ENCODE peak calls at places on chromosomes 13 and 19, in nine cellular contexts. One of them, this sample, is unnamed.

GRCh38 chr19:40465025-40465780 is at the start of gene BLVRB:
- DNase-seq in CD8-positive, alpha-beta T cell: no peak
- DNase-seq in esophagus muscularis mucosa: no peak
- DNase-seq in heart left ventricle: no peak
- DNase-seq in thyroid gland: no peak
- DNase-seq in left ventricle myocardium inferior: no peak
- DNase-seq in MM.1S: peak; percentile 26
- DNase-seq in body of pancreas: peak; percentile 73
- DNase-seq in colonic mucosa: no peak
- DNase-seq in this sample: no peak

GRCh38 chr13:26034018-26034417 is 17.8 kb downstream of the SHISA2 start:
- DNase-seq in colonic mucosa: no peak
- DNase-seq in heart left ventricle: no peak
- DNase-seq in thyroid gland: no peak
- DNase-seq in left ventricle myocardium inferior: no peak
- DNase-seq in CD8-positive, alpha-beta T cell: no peak
- DNase-seq in MM.1S: no peak
- DNase-seq in esophagus muscularis mucosa: no peak
- DNase-seq in body of pancreas: no peak
- DNase-seq in this sample: no peak

GRCh38 chr13:98155475-98156111 is 12.7 kb downstream of the FARP1 start:
- DNase-seq in MM.1S: no peak
- DNase-seq in colonic mucosa: no peak
- DNase-seq in heart left ventricle: no peak
- DNase-seq in CD8-positive, alpha-beta T cell: no peak
- DNase-seq in left ventricle myocardium inferior: no peak
- DNase-seq in thyroid gland: peak; percentile 50
- DNase-seq in body of pancreas: peak; percentile 25
- DNase-seq in esophagus muscularis mucosa: peak; percentile 37
- DNase-seq in this sample: no peak

GRCh38 chr19:719081-719512 is 10.4 kb downstream of the PALM start:
- DNase-seq in colonic mucosa: no peak
- DNase-seq in esophagus muscularis mucosa: no peak
- DNase-seq in CD8-positive, alpha-beta T cell: no peak
- DNase-seq in body of pancreas: peak; percentile 34
- DNase-seq in left ventricle myocardium inferior: peak; percentile 72
- DNase-seq in MM.1S: no peak
- DNase-seq in thyroid gland: peak; percentile 21
- DNase-seq in heart left ventricle: no peak
- DNase-seq in this sample: no peak

GRCh38 chr19:30063184-30064020 is 121.4 kb downstream of the URI1 start:
- DNase-seq in body of pancreas: no peak
- DNase-seq in heart left ventricle: no peak
- DNase-seq in colonic mucosa: no peak
- DNase-seq in MM.1S: no peak
- DNase-seq in thyroid gland: no peak
- DNase-seq in esophagus muscularis mucosa: no peak
- DNase-seq in CD8-positive, alpha-beta T cell: no peak
- DNase-seq in left ventricle myocardium inferior: no peak
- DNase-seq in this sample: no peak

GRCh38 chr13:111253334-111253872 is 67.0 kb upstream of the TEX29 start:
- DNase-seq in esophagus muscularis mucosa: no peak
- DNase-seq in CD8-positive, alpha-beta T cell: no peak
- DNase-seq in left ventricle myocardium inferior: no peak
- DNase-seq in MM.1S: no peak
- DNase-seq in thyroid gland: no peak
- DNase-seq in heart left ventricle: no peak
- DNase-seq in colonic mucosa: no peak
- DNase-seq in body of pancreas: no peak
- DNase-seq in this sample: no peak

GRCh38 chr19:12847159-12848139 is 9.1 kb downstream of the MAST1 start:
- DNase-seq in colonic mucosa: peak; percentile 86
- DNase-seq in body of pancreas: peak; percentile 85
- DNase-seq in esophagus muscularis mucosa: peak; percentile 95
- DNase-seq in thyroid gland: peak; percentile 87
- DNase-seq in MM.1S: peak; percentile 75
- DNase-seq in left ventricle myocardium inferior: peak; percentile 83
- DNase-seq in CD8-positive, alpha-beta T cell: peak; percentile 89
- DNase-seq in heart left ventricle: peak; percentile 79
- DNase-seq in this sample: no peak

GRCh38 chr13:30395192-30396158 is 26.8 kb upstream of the UBE2L5 start:
- DNase-seq in MM.1S: peak; percentile 78
- DNase-seq in left ventricle myocardium inferior: peak; percentile 86
- DNase-seq in thyroid gland: peak; percentile 92
- DNase-seq in colonic mucosa: peak; percentile 96
- DNase-seq in body of pancreas: peak; percentile 98
- DNase-seq in CD8-positive, alpha-beta T cell: peak; percentile 67
- DNase-seq in heart left ventricle: peak; percentile 85
- DNase-seq in esophagus muscularis mucosa: peak; percentile 99
- DNase-seq in this sample: peak; percentile 88

GRCh38 chr19:10271543-10272086 is 695 bp downstream of the ICAM1 start:
- DNase-seq in left ventricle myocardium inferior: no peak
- DNase-seq in body of pancreas: no peak
- DNase-seq in esophagus muscularis mucosa: no peak
- DNase-seq in heart left ventricle: no peak
- DNase-seq in thyroid gland: no peak
- DNase-seq in colonic mucosa: peak; percentile 45
- DNase-seq in CD8-positive, alpha-beta T cell: peak; percentile 35
- DNase-seq in MM.1S: no peak
- DNase-seq in this sample: no peak

GRCh38 chr13:99605417-99606321 is 104.4 kb downstream of the TM9SF2 start:
- DNase-seq in MM.1S: peak; percentile 75
- DNase-seq in heart left ventricle: peak; percentile 35
- DNase-seq in CD8-positive, alpha-beta T cell: peak; percentile 52
- DNase-seq in body of pancreas: peak; percentile 82
- DNase-seq in thyroid gland: peak; percentile 44
- DNase-seq in colonic mucosa: peak; percentile 77
- DNase-seq in left ventricle myocardium inferior: peak; percentile 38
- DNase-seq in esophagus muscularis mucosa: no peak
- DNase-seq in this sample: no peak

GRCh38 chr19:18306903-18307681 is 15.8 kb downstream of the LSM4 start:
- DNase-seq in esophagus muscularis mucosa: no peak
- DNase-seq in colonic mucosa: no peak
- DNase-seq in left ventricle myocardium inferior: no peak
- DNase-seq in MM.1S: no peak
- DNase-seq in body of pancreas: no peak
- DNase-seq in thyroid gland: no peak
- DNase-seq in CD8-positive, alpha-beta T cell: peak; percentile 51
- DNase-seq in heart left ventricle: no peak
- DNase-seq in this sample: no peak

GRCh38 chr19:5235458-5236219 is 105.0 kb downstream of the PTPRS start:
- DNase-seq in left ventricle myocardium inferior: no peak
- DNase-seq in colonic mucosa: no peak
- DNase-seq in MM.1S: no peak
- DNase-seq in CD8-positive, alpha-beta T cell: no peak
- DNase-seq in heart left ventricle: no peak
- DNase-seq in thyroid gland: no peak
- DNase-seq in esophagus muscularis mucosa: no peak
- DNase-seq in body of pancreas: no peak
- DNase-seq in this sample: no peak

GRCh38 chr13:34570954-34571353 is 371.1 kb upstream of the NBEA start:
- DNase-seq in heart left ventricle: no peak
- DNase-seq in left ventricle myocardium inferior: no peak
- DNase-seq in body of pancreas: no peak
- DNase-seq in CD8-positive, alpha-beta T cell: no peak
- DNase-seq in esophagus muscularis mucosa: no peak
- DNase-seq in thyroid gland: no peak
- DNase-seq in MM.1S: no peak
- DNase-seq in colonic mucosa: no peak
- DNase-seq in this sample: no peak

GRCh38 chr13:44111701-44112100 is 232.0 kb downstream of the LACC1 start:
- DNase-seq in colonic mucosa: no peak
- DNase-seq in esophagus muscularis mucosa: peak; percentile 74
- DNase-seq in thyroid gland: no peak
- DNase-seq in left ventricle myocardium inferior: no peak
- DNase-seq in MM.1S: no peak
- DNase-seq in body of pancreas: no peak
- DNase-seq in heart left ventricle: no peak
- DNase-seq in CD8-positive, alpha-beta T cell: no peak
- DNase-seq in this sample: no peak
- H3K27ac ChIP-seq in colonic mucosa: peak overlapping the region; percentile 6
- H3K27ac ChIP-seq in esophagus muscularis mucosa: no peak overlapping the region
- H3K27ac ChIP-seq in thyroid gland: no peak overlapping the region
- H3K27ac ChIP-seq in left ventricle myocardium inferior: peak overlapping the region; percentile 88
- H3K27ac ChIP-seq in MM.1S: no peak overlapping the region
- H3K27ac ChIP-seq in body of pancreas: no peak overlapping the region
- H3K27ac ChIP-seq in heart left ventricle: no peak overlapping the region
- H3K27ac ChIP-seq in CD8-positive, alpha-beta T cell: no peak overlapping the region
- H3K27ac ChIP-seq in this sample: no peak overlapping the region

GRCh38 chr19:46977548-46977947 is 42.1 kb upstream of the NPAS1 start:
- DNase-seq in heart left ventricle: no peak
- DNase-seq in MM.1S: no peak
- DNase-seq in CD8-positive, alpha-beta T cell: no peak
- DNase-seq in left ventricle myocardium inferior: no peak
- DNase-seq in thyroid gland: no peak
- DNase-seq in body of pancreas: no peak
- DNase-seq in esophagus muscularis mucosa: no peak
- DNase-seq in colonic mucosa: no peak
- DNase-seq in this sample: no peak

GRCh38 chr19:46974181-46974580 is 45.5 kb upstream of the NPAS1 start:
- DNase-seq in thyroid gland: no peak
- DNase-seq in MM.1S: no peak
- DNase-seq in esophagus muscularis mucosa: no peak
- DNase-seq in heart left ventricle: no peak
- DNase-seq in body of pancreas: no peak
- DNase-seq in colonic mucosa: no peak
- DNase-seq in left ventricle myocardium inferior: no peak
- DNase-seq in CD8-positive, alpha-beta T cell: no peak
- DNase-seq in this sample: no peak

GRCh38 chr19:46975918-46976782 is 43.5 kb upstream of the NPAS1 start:
- DNase-seq in thyroid gland: peak; percentile 100
- DNase-seq in CD8-positive, alpha-beta T cell: no peak
- DNase-seq in colonic mucosa: peak; percentile 73
- DNase-seq in heart left ventricle: peak; percentile 92
- DNase-seq in left ventricle myocardium inferior: peak; percentile 96
- DNase-seq in MM.1S: no peak
- DNase-seq in body of pancreas: peak; percentile 95
- DNase-seq in esophagus muscularis mucosa: peak; percentile 96
- DNase-seq in this sample: peak; percentile 73

GRCh38 chr19:46976845-46977320 is 42.8 kb upstream of the NPAS1 start:
- DNase-seq in thyroid gland: peak; percentile 55
- DNase-seq in heart left ventricle: no peak
- DNase-seq in colonic mucosa: no peak
- DNase-seq in esophagus muscularis mucosa: no peak
- DNase-seq in body of pancreas: peak; percentile 40
- DNase-seq in left ventricle myocardium inferior: peak; percentile 43
- DNase-seq in MM.1S: no peak
- DNase-seq in CD8-positive, alpha-beta T cell: no peak
- DNase-seq in this sample: no peak

DNA sequence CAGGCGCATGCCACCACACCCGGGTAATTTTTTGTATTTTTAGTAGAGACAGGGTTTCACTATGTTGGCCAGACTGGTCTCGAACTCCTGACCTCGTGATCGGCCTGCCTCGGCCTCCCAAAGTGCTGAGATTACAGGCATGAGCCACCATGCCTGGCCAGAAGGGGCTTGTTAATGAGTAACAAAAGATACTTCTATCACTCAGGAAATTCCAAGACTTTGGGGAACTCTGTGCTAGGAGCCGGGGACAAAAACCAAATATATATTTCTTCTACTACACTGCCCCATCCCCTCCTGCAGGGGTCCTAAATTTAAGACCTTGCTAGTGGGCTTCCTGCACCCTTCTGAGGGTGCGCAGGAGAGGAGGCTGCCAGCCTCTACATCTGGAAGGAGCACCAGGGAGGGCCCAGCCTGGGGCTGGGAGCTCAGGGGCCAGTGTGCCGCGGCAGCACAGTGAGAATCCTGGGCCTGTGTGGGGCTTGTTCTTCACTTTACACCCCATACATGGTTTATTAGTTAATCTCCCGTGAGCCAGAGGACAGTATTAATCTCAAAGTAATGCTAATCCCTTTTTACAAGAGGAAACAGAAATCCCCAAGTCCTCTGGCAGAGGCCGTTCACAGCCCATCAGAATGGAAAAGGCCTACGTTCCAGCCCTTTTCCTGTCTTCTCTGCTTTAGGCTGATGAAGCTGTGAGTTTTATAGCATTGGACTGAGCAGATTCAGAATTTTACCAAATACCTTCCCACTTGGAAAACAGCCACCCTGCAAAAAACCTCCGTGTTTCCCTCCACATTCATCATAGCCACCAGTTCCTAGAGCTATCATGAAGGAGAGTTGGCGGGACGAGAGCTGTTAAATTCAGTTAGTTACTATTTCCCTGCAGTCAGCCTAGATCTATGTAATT is 44.4 kb upstream of the NPAS1 start:
- DNase-seq in CD8-positive, alpha-beta T cell: no peak
- DNase-seq in colonic mucosa: no peak
- DNase-seq in heart left ventricle: no peak
- DNase-seq in thyroid gland: no peak
- DNase-seq in body of pancreas: no peak
- DNase-seq in esophagus muscularis mucosa: no peak
- DNase-seq in left ventricle myocardium inferior: no peak
- DNase-seq in MM.1S: no peak
- DNase-seq in this sample: no peak
- H3K4me3 ChIP-seq in CD8-positive, alpha-beta T cell: no peak overlapping the region
- H3K4me3 ChIP-seq in colonic mucosa: no peak overlapping the region
- H3K4me3 ChIP-seq in heart left ventricle: no peak overlapping the region
- H3K4me3 ChIP-seq in thyroid gland: no peak overlapping the region
- H3K4me3 ChIP-seq in body of pancreas: no peak overlapping the region
- H3K4me3 ChIP-seq in esophagus muscularis mucosa: no peak overlapping the region
- H3K4me3 ChIP-seq in left ventricle myocardium inferior: peak overlapping the region; percentile 22
- H3K4me3 ChIP-seq in MM.1S: no peak overlapping the region
- H3K4me3 ChIP-seq in this sample: no peak overlapping the region

GRCh38 chr19:52028780-52029123 is 573 bp upstream of the ZNF614 start:
- DNase-seq in thyroid gland: no peak
- DNase-seq in MM.1S: no peak
- DNase-seq in left ventricle myocardium inferior: no peak
- DNase-seq in CD8-positive, alpha-beta T cell: no peak
- DNase-seq in colonic mucosa: no peak
- DNase-seq in body of pancreas: no peak
- DNase-seq in esophagus muscularis mucosa: no peak
- DNase-seq in heart left ventricle: no peak
- DNase-seq in this sample: no peak
- TF ChIP-seq CTCF in thyroid gland: no peak
- TF ChIP-seq CTCF in MM.1S: no peak
- TF ChIP-seq CTCF in left ventricle myocardium inferior: no peak
- TF ChIP-seq CTCF in CD8-positive, alpha-beta T cell: no peak
- TF ChIP-seq CTCF in colonic mucosa: no peak
- TF ChIP-seq CTCF in body of pancreas: no peak
- TF ChIP-seq CTCF in esophagus muscularis mucosa: no peak
- TF ChIP-seq CTCF in heart left ventricle: no peak
- TF ChIP-seq CTCF in this sample: no peak

DNA sequence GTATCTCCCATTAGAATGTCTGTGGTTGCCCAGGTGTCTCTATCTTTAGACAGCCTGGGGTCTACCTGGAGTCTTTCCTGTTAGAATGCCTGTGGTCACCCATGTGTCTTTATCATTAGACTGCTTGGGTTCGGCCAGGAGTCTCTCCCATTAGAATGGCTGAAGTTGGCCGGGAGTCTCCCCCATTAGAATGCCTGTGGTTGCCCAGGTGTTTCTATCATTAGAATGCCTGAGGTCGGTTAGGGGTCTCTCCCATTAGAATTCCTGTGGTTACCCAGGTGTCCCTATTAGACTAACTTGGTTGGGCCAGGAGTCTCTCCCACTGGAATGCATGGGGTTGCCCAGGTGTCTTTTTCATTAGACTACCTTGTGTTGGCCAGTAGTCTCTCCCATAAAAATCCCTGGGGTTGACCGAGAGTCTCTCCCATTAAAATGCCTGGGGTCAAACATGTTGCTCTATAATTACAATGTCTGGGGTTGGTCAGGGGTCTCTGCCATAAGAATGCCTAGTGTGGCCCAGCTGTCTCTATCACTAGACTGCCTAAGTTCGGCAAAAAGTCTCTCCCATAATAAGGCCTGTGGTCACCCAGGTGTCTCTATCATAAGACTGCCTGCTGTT is 1448.7 kb downstream of the UQCRFS1 start:
- DNase-seq in thyroid gland: no peak
- DNase-seq in colonic mucosa: no peak
- DNase-seq in body of pancreas: no peak
- DNase-seq in esophagus muscularis mucosa: peak; percentile 77
- DNase-seq in heart left ventricle: no peak
- DNase-seq in left ventricle myocardium inferior: no peak
- DNase-seq in MM.1S: peak; percentile 47
- DNase-seq in CD8-positive, alpha-beta T cell: no peak
- DNase-seq in this sample: no peak
- H3K27ac ChIP-seq in thyroid gland: no peak overlapping the region
- H3K27ac ChIP-seq in colonic mucosa: no peak overlapping the region
- H3K27ac ChIP-seq in body of pancreas: no peak overlapping the region
- H3K27ac ChIP-seq in esophagus muscularis mucosa: no peak overlapping the region
- H3K27ac ChIP-seq in heart left ventricle: no peak overlapping the region
- H3K27ac ChIP-seq in left ventricle myocardium inferior: no peak overlapping the region
- H3K27ac ChIP-seq in MM.1S: peak overlapping the region; percentile 16
- H3K27ac ChIP-seq in CD8-positive, alpha-beta T cell: no peak overlapping the region
- H3K27ac ChIP-seq in this sample: no peak overlapping the region